ENCODE peak calls at places on chromosome 18, in four cellular contexts. D, Q, F and H are unnamed samples.

GRCh38 chr18:4353853-4354418 is 101.2 kb downstream of the DLGAP1 start:
- DNase-seq in D (no peak), Q (no peak), F (no peak), H (no peak)

GRCh38 chr18:3594760-3595241 is 144.8 kb downstream of the TGIF1 start:
- DNase-seq in D (no peak), Q (no peak), F (no peak), H (no peak)

GRCh38 chr18:79803611-79804051 is 5.9 kb downstream of the KCNG2 start:
- DNase-seq in D (no peak), Q (no peak), F (no peak), H (no peak)

GRCh38 chr18:2147424-2147823 is 423.9 kb downstream of the METTL4 start:
- DNase-seq in D (no peak), Q (no peak), F (no peak), H (no peak)

GRCh38 chr18:48405108-48405507 is 4.1 kb downstream of the ZBTB7C start:
- DNase-seq in D (no peak), Q (no peak), F (no peak), H (no peak)

GRCh38 chr18:49898421-49898820 is 85.1 kb upstream of the ACAA2 start:
- DNase-seq in D (peak; percentile 72), Q (no peak), F (no peak), H (no peak)

GRCh38 chr18:9104244-9104901 is 1.9 kb downstream of the NDUFV2 start:
- DNase-seq in D (no peak), Q (no peak), F (no peak), H (no peak)

GRCh38 chr18:24054130-24054529 is 39.6 kb downstream of the TTC39C start:
- DNase-seq in D (no peak), Q (no peak), F (no peak), H (no peak)

DNA sequence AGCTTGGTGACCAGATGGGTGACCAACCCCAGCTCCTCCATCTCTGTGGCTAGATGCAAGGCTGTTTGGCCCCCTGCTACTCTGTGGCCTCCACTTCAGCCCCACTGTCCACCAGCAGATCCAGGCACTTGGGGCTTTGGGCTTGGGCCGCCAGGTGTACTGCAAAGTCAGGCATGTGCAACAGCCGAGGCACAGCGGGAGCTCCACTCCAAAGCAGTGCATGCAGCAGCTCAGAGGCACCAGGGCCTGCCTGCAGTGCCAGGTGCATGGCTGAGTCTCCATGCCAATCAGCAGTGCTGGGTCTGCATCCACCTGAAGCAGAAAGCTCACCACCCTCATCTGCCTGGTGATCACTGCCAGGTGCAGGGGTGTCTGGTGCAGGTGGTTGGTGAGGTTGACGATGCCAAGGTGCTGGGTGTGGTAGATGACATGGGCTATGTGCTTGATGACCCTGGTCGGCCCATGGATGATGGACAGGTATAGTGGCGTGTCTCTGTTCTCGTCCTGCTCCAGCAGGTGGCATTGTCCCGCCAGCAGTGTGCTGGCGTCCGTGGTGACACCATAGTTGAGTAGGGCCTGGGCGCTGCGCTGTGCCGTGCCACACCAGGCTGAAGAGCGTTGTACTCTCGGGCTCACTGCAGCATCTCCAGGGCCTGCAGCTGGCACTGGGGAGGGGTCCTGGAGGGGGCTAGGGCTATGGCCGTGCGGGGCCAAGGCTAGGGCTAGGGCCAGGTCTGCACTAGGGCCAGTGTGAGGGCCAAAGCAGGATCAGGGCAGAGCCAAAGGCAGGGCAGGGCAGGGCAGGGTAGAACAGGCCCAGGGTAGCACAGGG is 1.0 kb upstream of the ANKRD62 start:
- DNase-seq in D (no peak), Q (no peak), F (no peak), H (no peak)
- TF ChIP-seq CTCF in D (no peak), Q (peak; percentile 50), F (no peak), H (peak; percentile 23)

GRCh38 chr18:57970356-57971095 is 73.5 kb upstream of the NEDD4L start:
- DNase-seq in D (no peak), Q (no peak), F (peak; percentile 24), H (no peak)
- TF ChIP-seq CTCF in D (no peak), Q (peak; percentile 52), F (peak; percentile 44), H (peak; percentile 29)

GRCh38 chr18:55228707-55229106 is 269.4 kb upstream of the CCDC68 start:
- DNase-seq in D (no peak), Q (no peak), F (no peak), H (no peak)

GRCh38 chr18:55229682-55230081 is 270.4 kb upstream of the CCDC68 start:
- DNase-seq in D (no peak), Q (no peak), F (no peak), H (no peak)

GRCh38 chr18:55232506-55232905 is 273.2 kb upstream of the CCDC68 start:
- DNase-seq in D (no peak), Q (no peak), F (no peak), H (no peak)

GRCh38 chr18:55224086-55224625 is 264.9 kb upstream of the CCDC68 start:
- DNase-seq in D (no peak), Q (no peak), F (no peak), H (no peak)

DNA sequence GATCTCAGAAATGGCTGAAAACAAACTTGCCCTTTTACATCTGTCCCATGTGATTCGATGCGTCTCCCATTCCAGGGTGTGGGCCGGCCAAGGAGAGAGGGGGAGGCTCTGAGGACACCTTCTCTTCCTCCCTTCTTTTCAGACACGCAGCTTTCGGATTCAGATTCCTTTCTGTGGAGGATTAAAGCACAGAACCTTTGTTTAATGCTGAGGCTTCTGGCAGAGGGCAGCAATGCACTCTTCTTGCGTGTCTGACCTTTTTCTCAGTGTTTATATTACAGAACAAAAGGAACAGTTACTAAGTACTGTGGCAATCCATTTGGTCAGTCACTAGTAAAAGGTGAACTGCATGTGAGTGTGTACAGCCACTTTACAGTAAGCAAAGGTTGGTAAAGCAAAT is 268.9 kb upstream of the CCDC68 start:
- DNase-seq in D (no peak), Q (no peak), F (no peak), H (no peak)
- TF ChIP-seq CTCF in D (no peak), Q (no peak), F (no peak), H (no peak)

DNA sequence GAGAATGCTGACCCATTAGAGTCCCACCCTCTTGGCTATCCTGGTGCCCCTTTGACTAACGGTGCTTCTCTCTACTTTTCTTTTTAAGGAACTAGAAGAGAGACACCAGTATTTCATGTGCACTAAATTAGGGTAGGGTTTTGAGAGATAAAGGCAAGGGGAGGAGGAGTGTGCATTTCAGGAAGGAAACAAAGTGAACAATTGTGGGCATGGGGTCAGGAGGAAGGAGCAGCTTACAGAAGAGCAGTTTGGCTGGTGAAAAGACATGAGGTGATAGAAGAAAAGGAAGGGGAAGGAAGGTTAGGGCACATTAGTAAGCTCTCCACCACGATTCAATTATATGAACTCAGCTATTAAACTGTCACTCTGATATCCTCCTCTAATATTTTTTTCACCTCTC is 105.8 kb upstream of the CTAGE1 start:
- DNase-seq in D (no peak), Q (no peak), F (no peak), H (no peak)
- TF ChIP-seq CTCF in D (no peak), Q (no peak), F (no peak), H (no peak)

GRCh38 chr18:59282341-59282740 is 9.1 kb upstream of the RAX start:
- DNase-seq in D (no peak), Q (no peak), F (no peak), H (no peak)

DNA sequence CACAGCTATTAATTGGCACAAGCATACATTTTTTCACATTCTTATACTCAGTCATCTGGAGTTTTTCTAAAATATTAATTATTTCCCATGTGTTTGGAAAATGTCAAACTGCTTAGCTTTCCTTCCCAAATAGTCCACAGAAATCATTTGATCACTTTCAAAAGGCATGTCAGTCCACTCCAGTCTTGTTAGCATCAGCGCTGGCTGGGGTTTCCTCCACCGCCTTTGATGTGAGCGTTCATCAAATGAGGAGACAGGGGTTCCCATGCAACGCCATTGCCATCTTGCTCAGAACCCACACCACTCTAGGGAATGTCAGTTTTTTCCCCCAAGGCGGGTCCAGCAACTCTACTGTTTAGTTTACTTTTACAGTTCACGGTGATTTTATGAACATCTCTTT is 13.1 kb upstream of the RAX start:
- DNase-seq in D (no peak), Q (no peak), F (no peak), H (no peak)
- TF ChIP-seq CTCF in D (no peak), Q (no peak), F (no peak), H (no peak)

GRCh38 chr18:42374961-42375360 is 419.9 kb downstream of the PIK3C3 start:
- DNase-seq in D (no peak), Q (no peak), F (no peak), H (no peak)
- TF ChIP-seq CTCF in D (no peak), Q (no peak), F (no peak), H (no peak)

GRCh38 chr18:11391636-11392035 is 217.8 kb upstream of the SLC35G4 start:
- DNase-seq in D (no peak), Q (no peak), F (no peak), H (no peak)

GRCh38 chr18:11392292-11392691 is 217.1 kb upstream of the SLC35G4 start:
- DNase-seq in D (no peak), Q (no peak), F (no peak), H (no peak)

GRCh38 chr18:11392974-11393373 is 216.4 kb upstream of the SLC35G4 start:
- DNase-seq in D (no peak), Q (no peak), F (no peak), H (no peak)

GRCh38 chr18:11389281-11389680 is 220.1 kb upstream of the SLC35G4 start:
- DNase-seq in D (no peak), Q (no peak), F (no peak), H (no peak)

DNA sequence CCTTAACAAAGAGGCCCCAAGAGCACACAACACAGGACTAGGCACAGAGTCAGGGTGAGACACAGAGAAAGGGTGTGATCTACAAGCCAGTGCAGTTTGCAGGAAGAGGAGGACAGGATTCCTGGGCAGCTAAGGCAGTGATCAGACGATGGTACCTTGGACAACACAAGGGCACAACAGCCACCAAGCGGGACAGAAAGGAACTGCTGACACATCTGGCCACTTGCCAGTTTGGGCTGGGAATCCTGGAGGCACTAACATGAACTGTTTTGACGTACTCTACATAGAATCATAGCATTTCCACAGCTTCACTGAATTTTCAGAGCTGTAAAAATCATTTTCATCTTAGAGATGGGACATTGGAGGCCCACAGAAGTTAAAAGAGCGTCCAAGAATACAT is 221.5 kb upstream of the SLC35G4 start:
- DNase-seq in D (peak; percentile 90), Q (no peak), F (no peak), H (no peak)
- TF ChIP-seq CTCF in D (peak; percentile 72), Q (peak; percentile 37), F (no peak), H (peak; percentile 25)